ENCODE peak calls at places on chromosomes 13 and 19, in seven cellular contexts. M, Q, G, O, W, F and J are unnamed samples.

GRCh38 chr19:2933490-2933910 is 11.3 kb downstream of the ZNF77 start:
- DNase-seq in O (no peak), F (no peak), W (no peak), Q (no peak), M (no peak), G (no peak), J (no peak)

GRCh38 chr19:15268928-15269253 is 36.6 kb upstream of the EPHX3 start:
- DNase-seq in F (no peak), M (no peak), O (no peak), W (no peak), Q (no peak), G (no peak), J (no peak)

GRCh38 chr13:105972811-105973590 is 562.5 kb downstream of the EFNB2 start:
- DNase-seq in M (no peak), Q (peak; percentile 30), G (no peak), W (no peak), F (no peak), O (no peak), J (no peak)

GRCh38 chr19:35055715-35056179 is 14.2 kb downstream of the HPN start:
- DNase-seq in M (peak; percentile 90), W (peak; percentile 28), F (no peak), O (peak; percentile 47), G (no peak), Q (peak; percentile 39), J (peak; percentile 59)

GRCh38 chr13:92414851-92415250 is 811.8 kb upstream of the GPC6 start:
- DNase-seq in O (no peak), G (no peak), W (no peak), Q (no peak), F (no peak), M (no peak), J (no peak)

GRCh38 chr13:100922599-100922998 is 248.0 kb upstream of the TMTC4 start:
- DNase-seq in F (no peak), O (no peak), M (no peak), W (no peak), Q (no peak), G (no peak), J (no peak)

GRCh38 chr13:111626371-111627305 is 306.2 kb downstream of the TEX29 start:
- DNase-seq in Q (no peak), F (no peak), O (no peak), W (no peak), G (no peak), M (no peak), J (no peak)

GRCh38 chr13:98039964-98040363 is 86.5 kb downstream of the IPO5 start:
- DNase-seq in G (no peak), M (peak; percentile 43), F (no peak), Q (no peak), W (no peak), O (no peak), J (no peak)

GRCh38 chr19:50172726-50173125 is 9.6 kb upstream of the IZUMO2 start:
- DNase-seq in F (no peak), O (no peak), G (no peak), Q (no peak), M (no peak), W (no peak), J (no peak)

GRCh38 chr13:114259974-114260373 is 21.4 kb upstream of the UPF3A start:
- DNase-seq in F (no peak), Q (no peak), W (peak; percentile 85), G (no peak), M (no peak), O (no peak), J (no peak)

GRCh38 chr19:38735257-38735686 is 9.0 kb downstream of the CAPN12 start:
- DNase-seq in F (no peak), W (no peak), G (peak; percentile 81), Q (peak; percentile 18), M (peak; percentile 84), O (peak; percentile 64), J (peak; percentile 72)

GRCh38 chr13:35994131-35994966 is 136.8 kb downstream of the DCLK1 start:
- DNase-seq in F (no peak), W (no peak), G (no peak), Q (peak; percentile 33), M (no peak), O (peak; percentile 34), J (no peak)

GRCh38 chr19:840519-841206 is at the start of gene PRTN3:
- DNase-seq in W (no peak), M (no peak), O (no peak), G (no peak), F (no peak), Q (no peak), J (no peak)
- H3K27me3 ChIP-seq in W (peaks cover 76% of the 10 kb centered on the region), M (peaks cover 27% of the 10 kb centered on the region), O (peaks cover 21% of the 10 kb centered on the region), G (peaks cover 65% of the 10 kb centered on the region), F (no peaks in the 10 kb centered on the region), Q (peaks cover 9% of the 10 kb centered on the region), J (peaks cover 36% of the 10 kb centered on the region)

GRCh38 chr19:5903054-5903501 is 512 bp downstream of the NDUFA11 start:
- DNase-seq in Q (no peak), W (peak; percentile 30), F (no peak), O (peak; percentile 58), M (peak; percentile 46), G (no peak), J (no peak)
- TF ChIP-seq EZH2phosphoT487 in Q (no peak), W (no peak), F (no peak), O (no peak), M (no peak), G (no peak), J (no peak)

GRCh38 chr13:46796515-46797467 is at the start of gene ESD:
- DNase-seq in W (peak; percentile 57), G (peak; percentile 94), Q (peak; percentile 81), O (peak; percentile 96), F (peak; percentile 85), M (peak; percentile 95), J (peak; percentile 93)
- TF ChIP-seq CTCF in W (no peak), G (peak; percentile 12), Q (no peak), O (no peak), F (no peak), M (no peak), J (no peak)

DNA sequence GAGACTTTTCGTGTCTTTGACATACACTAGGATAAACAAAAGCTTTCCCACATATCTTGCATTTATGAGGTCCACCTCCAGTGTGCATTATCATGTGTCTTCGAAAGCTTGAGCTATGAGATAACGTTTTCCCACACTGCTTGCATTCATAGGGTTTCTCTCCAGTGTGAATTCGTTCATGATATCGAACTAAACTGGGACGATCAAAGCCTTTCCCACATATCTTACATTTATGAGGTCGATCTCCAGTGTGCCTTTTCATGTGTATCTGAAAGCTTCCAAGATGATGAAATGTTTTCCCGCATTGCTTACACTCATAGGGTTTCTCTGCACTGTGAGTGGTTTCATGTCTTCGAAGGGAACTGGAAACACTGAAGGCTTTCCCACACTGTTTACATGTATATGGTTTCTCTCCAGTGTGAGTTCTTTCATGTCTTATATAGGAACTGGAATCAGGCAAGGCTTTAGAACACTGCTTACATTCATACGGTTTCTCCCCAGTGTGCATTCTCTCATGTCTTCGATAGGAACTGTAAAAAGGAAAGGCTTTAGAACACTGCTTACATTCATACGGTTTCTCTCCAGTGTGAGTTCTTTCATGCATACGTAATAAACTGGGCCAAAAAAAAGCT is 14.5 kb downstream of the ZNF563 start:
- DNase-seq in F (no peak), M (no peak), W (no peak), Q (no peak), G (no peak), O (no peak), J (no peak)
- H3K27me3 ChIP-seq in F (no peaks in the 10 kb centered on the region), M (no peaks in the 10 kb centered on the region), W (no peaks in the 10 kb centered on the region), Q (no peaks in the 10 kb centered on the region), G (no peaks in the 10 kb centered on the region), O (no peaks in the 10 kb centered on the region), J (no peaks in the 10 kb centered on the region)

DNA sequence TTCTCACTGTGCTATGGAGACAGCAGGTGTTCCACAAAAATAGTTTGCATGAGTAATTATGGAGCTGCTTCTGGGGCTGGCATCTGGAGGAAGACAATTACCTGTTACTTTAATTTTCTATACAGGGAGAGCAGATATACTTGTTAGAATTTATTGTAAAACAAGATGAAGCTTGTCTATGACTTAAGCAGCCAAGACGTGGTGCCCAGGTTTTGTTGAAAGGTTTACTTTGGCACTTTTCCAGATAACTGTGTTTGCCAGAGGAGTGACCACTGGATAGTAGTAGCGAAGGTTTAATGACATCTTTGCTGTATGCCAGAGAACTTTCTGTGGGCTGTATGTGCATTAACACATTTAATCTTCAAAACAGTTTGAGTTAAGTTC is 134.4 kb upstream of the KL start:
- DNase-seq in G (no peak), Q (peak; percentile 54), F (no peak), W (no peak), O (no peak), M (no peak), J (no peak)
- TF ChIP-seq EZH2phosphoT487 in G (no peak), Q (no peak), F (no peak), W (no peak), O (no peak), M (no peak), J (no peak)